ENCODE peak calls at places on chromosomes 11 and 22, in eight cellular contexts. One of them, this sample, is unnamed.

GRCh38 chr11:121067912-121068652 is 33.0 kb upstream of the TECTA start:
- DNase-seq in AG04450: no peak
- DNase-seq in stimulated activated effector memory CD8-positive, alpha-beta T cell treated with anti-CD3 and anti-CD28 coated beads, Interleukin-12 subunit alpha, Interleukin-12 subunit beta, amount 100 ng/mL, for 72 hours: no peak
- DNase-seq in RCC 7860: no peak
- DNase-seq in A549: no peak
- DNase-seq in ascending aorta: no peak
- DNase-seq in naive thymus-derived CD4-positive, alpha-beta T cell: no peak
- DNase-seq in tibial artery: no peak
- DNase-seq in this sample: no peak

GRCh38 chr11:9053631-9054030 is 37.8 kb downstream of the SCUBE2 start:
- DNase-seq in naive thymus-derived CD4-positive, alpha-beta T cell: no peak
- DNase-seq in AG04450: peak; percentile 6
- DNase-seq in ascending aorta: no peak
- DNase-seq in stimulated activated effector memory CD8-positive, alpha-beta T cell treated with anti-CD3 and anti-CD28 coated beads, Interleukin-12 subunit alpha, Interleukin-12 subunit beta, amount 100 ng/mL, for 72 hours: no peak
- DNase-seq in tibial artery: no peak
- DNase-seq in RCC 7860: peak; percentile 61
- DNase-seq in A549: no peak
- DNase-seq in this sample: no peak

GRCh38 chr11:72747456-72747855 is 4.8 kb downstream of the ARAP1 start:
- DNase-seq in stimulated activated effector memory CD8-positive, alpha-beta T cell treated with anti-CD3 and anti-CD28 coated beads, Interleukin-12 subunit alpha, Interleukin-12 subunit beta, amount 100 ng/mL, for 72 hours: no peak
- DNase-seq in ascending aorta: no peak
- DNase-seq in naive thymus-derived CD4-positive, alpha-beta T cell: no peak
- DNase-seq in tibial artery: no peak
- DNase-seq in RCC 7860: no peak
- DNase-seq in A549: no peak
- DNase-seq in AG04450: no peak
- DNase-seq in this sample: no peak

GRCh38 chr22:29043906-29044575 is 17.6 kb downstream of the C22orf31 start:
- DNase-seq in tibial artery: no peak
- DNase-seq in A549: no peak
- DNase-seq in stimulated activated effector memory CD8-positive, alpha-beta T cell treated with anti-CD3 and anti-CD28 coated beads, Interleukin-12 subunit alpha, Interleukin-12 subunit beta, amount 100 ng/mL, for 72 hours: no peak
- DNase-seq in AG04450: no peak
- DNase-seq in RCC 7860: peak; percentile 36
- DNase-seq in ascending aorta: no peak
- DNase-seq in naive thymus-derived CD4-positive, alpha-beta T cell: no peak
- DNase-seq in this sample: no peak

GRCh38 chr11:76680517-76681425 is 10.2 kb upstream of the LRRC32 start:
- DNase-seq in tibial artery: peak; percentile 83
- DNase-seq in AG04450: no peak
- DNase-seq in RCC 7860: peak; percentile 6
- DNase-seq in ascending aorta: no peak
- DNase-seq in naive thymus-derived CD4-positive, alpha-beta T cell: peak; percentile 65
- DNase-seq in A549: peak; percentile 73
- DNase-seq in stimulated activated effector memory CD8-positive, alpha-beta T cell treated with anti-CD3 and anti-CD28 coated beads, Interleukin-12 subunit alpha, Interleukin-12 subunit beta, amount 100 ng/mL, for 72 hours: peak; percentile 63
- DNase-seq in this sample: no peak

GRCh38 chr11:69075421-69076128 is 26.8 kb downstream of the TPCN2 start:
- DNase-seq in stimulated activated effector memory CD8-positive, alpha-beta T cell treated with anti-CD3 and anti-CD28 coated beads, Interleukin-12 subunit alpha, Interleukin-12 subunit beta, amount 100 ng/mL, for 72 hours: no peak
- DNase-seq in A549: no peak
- DNase-seq in AG04450: peak; percentile 91
- DNase-seq in tibial artery: peak; percentile 93
- DNase-seq in RCC 7860: peak; percentile 91
- DNase-seq in ascending aorta: peak; percentile 24
- DNase-seq in naive thymus-derived CD4-positive, alpha-beta T cell: no peak
- DNase-seq in this sample: no peak

GRCh38 chr11:108647701-108648527 is 17.0 kb upstream of the DDX10 start:
- DNase-seq in tibial artery: peak; percentile 85
- DNase-seq in ascending aorta: no peak
- DNase-seq in RCC 7860: peak; percentile 57
- DNase-seq in stimulated activated effector memory CD8-positive, alpha-beta T cell treated with anti-CD3 and anti-CD28 coated beads, Interleukin-12 subunit alpha, Interleukin-12 subunit beta, amount 100 ng/mL, for 72 hours: no peak
- DNase-seq in A549: peak; percentile 66
- DNase-seq in AG04450: peak; percentile 62
- DNase-seq in naive thymus-derived CD4-positive, alpha-beta T cell: peak; percentile 42
- DNase-seq in this sample: peak; percentile 15

GRCh38 chr22:47106806-47107205 is 344.4 kb downstream of the TBC1D22A start:
- DNase-seq in ascending aorta: no peak
- DNase-seq in stimulated activated effector memory CD8-positive, alpha-beta T cell treated with anti-CD3 and anti-CD28 coated beads, Interleukin-12 subunit alpha, Interleukin-12 subunit beta, amount 100 ng/mL, for 72 hours: no peak
- DNase-seq in AG04450: no peak
- DNase-seq in tibial artery: no peak
- DNase-seq in RCC 7860: no peak
- DNase-seq in A549: no peak
- DNase-seq in naive thymus-derived CD4-positive, alpha-beta T cell: no peak
- DNase-seq in this sample: no peak

GRCh38 chr22:44638966-44639739 is 62.9 kb upstream of the PRR5 start:
- DNase-seq in A549: no peak
- DNase-seq in ascending aorta: no peak
- DNase-seq in RCC 7860: no peak
- DNase-seq in naive thymus-derived CD4-positive, alpha-beta T cell: no peak
- DNase-seq in AG04450: no peak
- DNase-seq in stimulated activated effector memory CD8-positive, alpha-beta T cell treated with anti-CD3 and anti-CD28 coated beads, Interleukin-12 subunit alpha, Interleukin-12 subunit beta, amount 100 ng/mL, for 72 hours: no peak
- DNase-seq in tibial artery: peak; percentile 62
- DNase-seq in this sample: no peak

GRCh38 chr11:65789230-65790103 is 2.6 kb downstream of the OVOL1 start:
- DNase-seq in stimulated activated effector memory CD8-positive, alpha-beta T cell treated with anti-CD3 and anti-CD28 coated beads, Interleukin-12 subunit alpha, Interleukin-12 subunit beta, amount 100 ng/mL, for 72 hours: no peak
- DNase-seq in tibial artery: no peak
- DNase-seq in RCC 7860: no peak
- DNase-seq in naive thymus-derived CD4-positive, alpha-beta T cell: no peak
- DNase-seq in A549: no peak
- DNase-seq in AG04450: no peak
- DNase-seq in ascending aorta: no peak
- DNase-seq in this sample: no peak